ENCODE peak calls at places on chromosomes 6 and 20, in five cellular contexts. J is suprapubic skin, I is brain microvascular endothelial cell, X is right lobe of liver, N is IMR-90. P is an unnamed sample.

GRCh38 chr6:158333094-158333493 is 20.8 kb downstream of the TULP4 start:
- DNase-seq in I (no peak), X (no peak), J (no peak), N (no peak), P (no peak)

GRCh38 chr6:170250451-170250850 is 40.4 kb downstream of the DLL1 start:
- DNase-seq in N (no peak), J (no peak), I (no peak), X (no peak), P (no peak)

GRCh38 chr6:15246217-15247211 is 645 bp downstream of the JARID2 start:
- DNase-seq in N (peak; percentile 49), I (no peak), X (no peak), J (no peak), P (no peak)

GRCh38 chr20:62920039-62920645 is 6.2 kb downstream of the DIDO1 start:
- DNase-seq in I (no peak), X (no peak), J (no peak), N (no peak), P (no peak)

GRCh38 chr6:78611886-78612480 is 255.4 kb upstream of the IRAK1BP1 start:
- DNase-seq in J (no peak), N (no peak), X (no peak), I (no peak), P (no peak)

GRCh38 chr20:24303393-24303792 is 166.0 kb upstream of the SYNDIG1 start:
- DNase-seq in X (no peak), N (no peak), J (no peak), I (no peak), P (no peak)

GRCh38 chr20:38473353-38473795 is 731 bp downstream of the RALGAPB start:
- DNase-seq in X (no peak), J (no peak), N (no peak), I (no peak), P (no peak)

GRCh38 chr20:63974402-63975200 is 4.8 kb downstream of the SAMD10 start:
- DNase-seq in J (peak; percentile 62), X (peak; percentile 52), I (no peak), N (peak; percentile 74), P (no peak)

GRCh38 chr6:133191323-133191722 is 49.8 kb upstream of the EYA4 start:
- DNase-seq in X (no peak), I (no peak), J (no peak), N (no peak), P (no peak)

GRCh38 chr20:37378785-37379598 is 33.1 kb downstream of the SRC start:
- DNase-seq in I (peak; percentile 35), N (peak; percentile 67), J (peak; percentile 57), X (no peak), P (no peak)

GRCh38 chr20:19888269-19888669 is 128.9 kb upstream of the NAA20 start:
- DNase-seq in J (no peak), I (no peak), X (no peak), N (no peak), P (no peak)

GRCh38 chr20:54140927-54141566 is 32.7 kb downstream of the CYP24A1 start:
- DNase-seq in J (no peak), X (no peak), I (no peak), N (peak; percentile 58), P (no peak)

GRCh38 chr6:116954938-116955337 is 77.9 kb downstream of the RFX6 start:
- DNase-seq in X (peak; percentile 16), N (no peak), J (no peak), I (no peak), P (no peak)

GRCh38 chr6:11535801-11536230 is 1.7 kb upstream of the TMEM170B start:
- DNase-seq in J (no peak), X (no peak), I (peak; percentile 56), N (peak; percentile 46), P (no peak)

GRCh38 chr20:25984933-25985332 is 288.3 kb upstream of the ZNF337 start:
- DNase-seq in N (peak; percentile 49), J (no peak), I (no peak), X (no peak), P (no peak)

GRCh38 chr6:106097368-106098231 is 11.5 kb downstream of the PRDM1 start:
- DNase-seq in X (no peak), J (no peak), N (peak; percentile 63), I (no peak), P (no peak)

GRCh38 chr20:43904778-43905177 is 9.9 kb upstream of the TOX2 start:
- DNase-seq in N (no peak), X (no peak), J (no peak), I (no peak), P (no peak)

GRCh38 chr20:32007787-32008616 is 2.2 kb upstream of the CCM2L start:
- DNase-seq in I (no peak), J (no peak), N (no peak), X (peak; percentile 45), P (no peak)

GRCh38 chr20:15603978-15604377 is 969.3 kb downstream of the KIF16B start:
- DNase-seq in I (no peak), X (no peak), N (no peak), J (no peak), P (no peak)

GRCh38 chr20:21315138-21315537 is 12.0 kb downstream of the XRN2 start:
- DNase-seq in I (peak; percentile 76), X (no peak), J (no peak), N (peak; percentile 78), P (no peak)

GRCh38 chr6:105879902-105880547 is 206.1 kb upstream of the PRDM1 start:
- DNase-seq in I (no peak), N (no peak), X (peak; percentile 46), J (no peak), P (no peak)

GRCh38 chr20:35617397-35618031 is 1.9 kb downstream of the SPAG4 start:
- DNase-seq in J (no peak), I (peak; percentile 48), X (peak; percentile 87), N (peak; percentile 53), P (peak; percentile 32)

GRCh38 chr20:44522841-44523240 is 971 bp upstream of the SERINC3 start:
- DNase-seq in N (no peak), I (no peak), J (no peak), X (no peak), P (no peak)

GRCh38 chr6:149763866-149764265 is 14.3 kb downstream of the PCMT1 start:
- DNase-seq in I (no peak), J (no peak), N (no peak), X (no peak), P (no peak)

GRCh38 chr20:675453-676314 is at the start of gene SCRT2:
- DNase-seq in N (peak; percentile 65), I (peak; percentile 38), J (no peak), X (peak; percentile 85), P (no peak)

GRCh38 chr20:32216396-32217142 is 8.9 kb downstream of the POFUT1 start:
- DNase-seq in J (no peak), N (no peak), I (no peak), X (no peak), P (no peak)

GRCh38 chr6:109349419-109349987 is 32.8 kb downstream of the CD164 start:
- DNase-seq in X (peak; percentile 38), J (no peak), I (peak; percentile 52), N (peak; percentile 82), P (peak; percentile 18)

GRCh38 chr6:159910342-159910741 is 19.6 kb downstream of the MAS1 start:
- DNase-seq in X (no peak), I (no peak), N (no peak), J (no peak), P (no peak)

GRCh38 chr6:148915889-148916288 is 169.1 kb downstream of the UST start:
- DNase-seq in X (no peak), I (no peak), J (no peak), N (no peak), P (no peak)

GRCh38 chr20:1945134-1945618 is 48.7 kb downstream of the PDYN start:
- DNase-seq in N (no peak), X (peak; percentile 88), I (no peak), J (peak; percentile 87), P (no peak)

GRCh38 chr6:71466362-71466761 is 177.8 kb downstream of the OGFRL1 start:
- DNase-seq in I (no peak), N (no peak), J (no peak), X (no peak), P (no peak)
- TF ChIP-seq CTCF in I (no peak), N (no peak), J (no peak), X (no peak), P (no peak)

GRCh38 chr6:128882991-128883571 is at the start of gene LAMA2:
- DNase-seq in N (peak; percentile 55), J (peak; percentile 86), X (peak; percentile 29), I (peak; percentile 65), P (no peak)
- H3K4me3 ChIP-seq in N (peak within 1 kb of the TSS; percentile 51), J (peak within 1 kb of the TSS; percentile 46), X (peak within 1 kb of the TSS; percentile 23), I (peak within 1 kb of the TSS; percentile 73), P (peak within 1 kb of the TSS; percentile 37)

GRCh38 chr6:47242483-47243386 is 67.0 kb downstream of the TNFRSF21 start:
- DNase-seq in J (peak; percentile 81), N (peak; percentile 90), X (peak; percentile 74), I (peak; percentile 90), P (peak; percentile 78)

GRCh38 chr6:47238456-47238995 is 71.2 kb downstream of the TNFRSF21 start:
- DNase-seq in X (no peak), N (peak; percentile 29), I (no peak), J (no peak), P (no peak)

GRCh38 chr6:47241742-47242482 is 67.8 kb downstream of the TNFRSF21 start:
- DNase-seq in I (no peak), N (no peak), X (no peak), J (no peak), P (no peak)

GRCh38 chr6:47235964-47236760 is 73.5 kb downstream of the TNFRSF21 start:
- DNase-seq in I (no peak), X (no peak), J (no peak), N (no peak), P (no peak)

GRCh38 chr6:47240277-47240890 is 69.3 kb downstream of the TNFRSF21 start:
- DNase-seq in I (no peak), N (no peak), X (no peak), J (no peak), P (no peak)
- H3K36me3 ChIP-seq in I (no peaks in the 10 kb centered on the region), N (no peaks in the 10 kb centered on the region), X (no peaks in the 10 kb centered on the region), J (no peaks in the 10 kb centered on the region), P (no peaks in the 10 kb centered on the region)

GRCh38 chr6:4059115-4059777 is 19.7 kb downstream of the FAM217A start:
- DNase-seq in J (no peak), I (peak; percentile 93), N (peak; percentile 90), X (peak; percentile 38), P (peak; percentile 34)
- TF ChIP-seq CTCF in J (no peak), I (peak; percentile 59), N (peak; percentile 29), X (no peak), P (no peak)

GRCh38 chr6:85675030-85675819 is 32.5 kb upstream of the SYNCRIP start:
- DNase-seq in N (peak; percentile 84), J (no peak), I (peak; percentile 47), X (no peak), P (peak; percentile 57)
- H3K4me3 ChIP-seq in N (peak overlapping the region; percentile 75), J (peak overlapping the region; percentile 99), I (peak overlapping the region; percentile 92), X (no peak overlapping the region), P (peak overlapping the region; percentile 77)